ENCODE peak calls at places on chromosomes 3 and 15, in ten cellular contexts. D is fibroblast of the aortic adventitia; C is stimulated activated CD4-positive, alpha-beta T cell treated with anti-CD3 and anti-CD28 coated beads, Interleukin-12 subunit alpha, Interleukin-12 subunit beta, amount 100 ng/mL, for 48 hours; K is brain microvascular endothelial cell; M is mammary epithelial cell; U is EL; G is anterior cingulate cortex; X is stimulated activated CD8-positive, alpha-beta memory T cell treated with anti-CD3 and anti-CD28 coated beads, Interleukin-4, amount 100 ng/mL, for 4 hours; T is GM20000; P is MCF 10A. N is an unnamed sample.

GRCh38 chr3:46113608-46114007 is 86.3 kb upstream of the XCR1 start:
- DNase-seq in D (no peak), C (no peak), K (no peak), M (peak; percentile 57), U (peak; percentile 48), G (no peak), X (no peak), T (no peak), P (no peak), N (no peak)

GRCh38 chr3:159830523-159831151 is 158.0 kb upstream of the IL12A start:
- DNase-seq in D (peak; percentile 8), C (no peak), K (no peak), M (peak; percentile 81), U (peak; percentile 43), G (no peak), X (no peak), T (no peak), P (peak; percentile 49), N (no peak)

GRCh38 chr3:163936557-163936956 is 1141.7 kb downstream of the SI start:
- DNase-seq in D (no peak), C (no peak), K (no peak), M (no peak), U (no peak), G (no peak), X (no peak), T (no peak), P (no peak), N (no peak)

GRCh38 chr3:46095307-46095706 is 68.0 kb upstream of the XCR1 start:
- DNase-seq in D (no peak), C (no peak), K (no peak), M (no peak), U (no peak), G (no peak), X (no peak), T (peak; percentile 49), P (no peak), N (no peak)

GRCh38 chr3:41277790-41278465 is 78.6 kb downstream of the CTNNB1 start:
- DNase-seq in D (no peak), C (no peak), K (no peak), M (no peak), U (no peak), G (no peak), X (no peak), T (no peak), P (no peak), N (no peak)

GRCh38 chr15:65841121-65841930 is 28.0 kb upstream of the RAB11A start:
- DNase-seq in D (peak; percentile 14), C (no peak), K (peak; percentile 19), M (peak; percentile 12), U (peak; percentile 69), G (no peak), X (no peak), T (no peak), P (peak; percentile 49), N (no peak)

GRCh38 chr3:51591231-51591630 is 52.7 kb downstream of the RAD54L2 start:
- DNase-seq in D (no peak), C (no peak), K (peak; percentile 46), M (no peak), U (peak; percentile 60), G (no peak), X (no peak), T (no peak), P (no peak), N (no peak)

GRCh38 chr15:95432878-95433405 is 897.6 kb upstream of the NR2F2 start:
- DNase-seq in D (peak; percentile 61), C (no peak), K (no peak), M (peak; percentile 21), U (no peak), G (no peak), X (no peak), T (no peak), P (no peak), N (no peak)

GRCh38 chr3:100234364-100234763 is 26.4 kb upstream of the TBC1D23 start:
- DNase-seq in D (no peak), C (no peak), K (no peak), M (no peak), U (no peak), G (no peak), X (no peak), T (no peak), P (no peak), N (no peak)

GRCh38 chr3:39146611-39147373 is 6.6 kb downstream of the CSRNP1 start:
- DNase-seq in D (peak; percentile 93), C (peak; percentile 66), K (peak; percentile 99), M (peak; percentile 97), U (peak; percentile 96), G (peak; percentile 61), X (peak; percentile 69), T (peak; percentile 34), P (peak; percentile 97), N (peak; percentile 65)

GRCh38 chr15:38042707-38043445 is 108.4 kb downstream of the TMCO5A start:
- DNase-seq in D (no peak), C (no peak), K (no peak), M (no peak), U (no peak), G (no peak), X (no peak), T (no peak), P (no peak), N (no peak)

GRCh38 chr3:127792664-127793292 is 29.5 kb downstream of the MGLL start:
- DNase-seq in D (peak; percentile 98), C (no peak), K (peak; percentile 95), M (peak; percentile 38), U (peak; percentile 98), G (no peak), X (no peak), T (no peak), P (peak; percentile 90), N (peak; percentile 71)

GRCh38 chr3:26280517-26280916 is 342.1 kb upstream of the LRRC3B start:
- DNase-seq in D (no peak), C (no peak), K (no peak), M (no peak), U (no peak), G (no peak), X (no peak), T (no peak), P (no peak), N (no peak)

GRCh38 chr3:172461530-172462138 is 13.4 kb upstream of the GHSR start:
- DNase-seq in D (peak; percentile 45), C (no peak), K (no peak), M (peak; percentile 36), U (peak; percentile 44), G (no peak), X (no peak), T (peak; percentile 57), P (peak; percentile 59), N (no peak)

GRCh38 chr3:169787120-169787519 is 13.9 kb downstream of the MYNN start:
- DNase-seq in D (no peak), C (no peak), K (no peak), M (no peak), U (no peak), G (no peak), X (no peak), T (no peak), P (no peak), N (no peak)

GRCh38 chr3:143885803-143886427 is 37.6 kb upstream of the SLC9A9 start:
- DNase-seq in D (peak; percentile 57), C (no peak), K (peak; percentile 37), M (peak; percentile 23), U (peak; percentile 47), G (no peak), X (no peak), T (peak; percentile 52), P (peak; percentile 65), N (no peak)

GRCh38 chr3:46811615-46812236 is 51.5 kb downstream of the MYL3 start:
- DNase-seq in D (no peak), C (no peak), K (no peak), M (no peak), U (no peak), G (no peak), X (no peak), T (no peak), P (no peak), N (no peak)

GRCh38 chr15:68418611-68419161 is 13.3 kb downstream of the ITGA11 start:
- DNase-seq in D (peak; percentile 83), C (no peak), K (peak; percentile 59), M (no peak), U (no peak), G (no peak), X (no peak), T (no peak), P (peak; percentile 18), N (no peak)

GRCh38 chr15:100958326-100959065 is 39.3 kb downstream of the LRRK1 start:
- DNase-seq in D (peak; percentile 72), C (no peak), K (peak; percentile 14), M (no peak), U (peak; percentile 89), G (no peak), X (no peak), T (no peak), P (no peak), N (no peak)

GRCh38 chr3:44896449-44896848 is 22.0 kb downstream of the TGM4 start:
- DNase-seq in D (no peak), C (no peak), K (no peak), M (no peak), U (no peak), G (no peak), X (no peak), T (no peak), P (no peak), N (no peak)

GRCh38 chr3:195612075-195612800 is 28.5 kb upstream of the APOD start:
- DNase-seq in D (no peak), C (no peak), K (no peak), M (no peak), U (peak; percentile 60), G (no peak), X (no peak), T (no peak), P (no peak), N (no peak)

GRCh38 chr3:70233812-70234211 is 78.6 kb downstream of the MDFIC2 start:
- DNase-seq in D (peak; percentile 14), C (no peak), K (no peak), M (no peak), U (no peak), G (no peak), X (no peak), T (no peak), P (no peak), N (no peak)

GRCh38 chr3:41963823-41964222 is 1.9 kb upstream of the ULK4 start:
- DNase-seq in D (no peak), C (no peak), K (no peak), M (no peak), U (no peak), G (no peak), X (no peak), T (no peak), P (no peak), N (no peak)

GRCh38 chr3:31242561-31242960 is 290.2 kb upstream of the STT3B start:
- DNase-seq in D (no peak), C (no peak), K (no peak), M (no peak), U (no peak), G (no peak), X (no peak), T (no peak), P (no peak), N (no peak)

GRCh38 chr15:74655424-74655823 is 39.8 kb downstream of the CLK3 start:
- DNase-seq in D (no peak), C (no peak), K (no peak), M (no peak), U (no peak), G (no peak), X (no peak), T (no peak), P (no peak), N (no peak)

GRCh38 chr15:41494190-41494921 is 682 bp downstream of the ITPKA start:
- DNase-seq in D (no peak), C (no peak), K (no peak), M (no peak), U (peak; percentile 30), G (no peak), X (no peak), T (peak; percentile 77), P (no peak), N (no peak)

GRCh38 chr3:191461113-191461595 is at the start of gene PYDC2:
- DNase-seq in D (no peak), C (no peak), K (no peak), M (no peak), U (no peak), G (no peak), X (no peak), T (no peak), P (peak; percentile 8), N (no peak)